ENCODE peak calls at places on chromosomes 12 and 14, in five cellular contexts. One of them, this sample, is unnamed.

GRCh38 chr12:25187781-25188180 is 7.2 kb downstream of the DNAI7 start:
- DNase-seq in breast epithelium: no peak
- DNase-seq in spleen: no peak
- DNase-seq in upper lobe of left lung: no peak
- DNase-seq in GM12892: no peak
- DNase-seq in this sample: no peak

GRCh38 chr12:65430571-65431306 is 152.3 kb downstream of the MSRB3 start:
- DNase-seq in breast epithelium: no peak
- DNase-seq in spleen: no peak
- DNase-seq in upper lobe of left lung: no peak
- DNase-seq in GM12892: no peak
- DNase-seq in this sample: no peak

GRCh38 chr14:35384386-35385041 is 20.0 kb downstream of the NFKBIA start:
- DNase-seq in breast epithelium: no peak
- DNase-seq in spleen: no peak
- DNase-seq in upper lobe of left lung: peak
- DNase-seq in GM12892: no peak
- DNase-seq in this sample: no peak

GRCh38 chr12:49330032-49330619 is 6.9 kb downstream of the C1QL4 start:
- DNase-seq in breast epithelium: peak
- DNase-seq in spleen: no peak
- DNase-seq in upper lobe of left lung: no peak
- DNase-seq in GM12892: no peak
- DNase-seq in this sample: no peak

GRCh38 chr12:14260011-14260993 is 105.2 kb upstream of the ATF7IP start:
- DNase-seq in breast epithelium: peak
- DNase-seq in spleen: peak
- DNase-seq in upper lobe of left lung: peak
- DNase-seq in GM12892: no peak
- DNase-seq in this sample: peak

GRCh38 chr14:68549057-68549421 is 243.8 kb downstream of the ZFP36L1 start:
- DNase-seq in breast epithelium: no peak
- DNase-seq in spleen: no peak
- DNase-seq in upper lobe of left lung: no peak
- DNase-seq in GM12892: no peak
- DNase-seq in this sample: no peak

GRCh38 chr12:26740991-26741390 is 92.0 kb downstream of the ITPR2 start:
- DNase-seq in breast epithelium: no peak
- DNase-seq in spleen: no peak
- DNase-seq in upper lobe of left lung: peak
- DNase-seq in GM12892: no peak
- DNase-seq in this sample: no peak

GRCh38 chr14:27049611-27050172 is 451.9 kb upstream of the NOVA1 start:
- DNase-seq in breast epithelium: no peak
- DNase-seq in spleen: no peak
- DNase-seq in upper lobe of left lung: no peak
- DNase-seq in GM12892: no peak
- DNase-seq in this sample: no peak

GRCh38 chr14:97218713-97219355 is 421.7 kb downstream of the VRK1 start:
- DNase-seq in breast epithelium: no peak
- DNase-seq in spleen: peak
- DNase-seq in upper lobe of left lung: peak
- DNase-seq in GM12892: no peak
- DNase-seq in this sample: no peak

GRCh38 chr12:26845984-26846383 is 13.0 kb upstream of the ITPR2 start:
- DNase-seq in breast epithelium: no peak
- DNase-seq in spleen: no peak
- DNase-seq in upper lobe of left lung: no peak
- DNase-seq in GM12892: no peak
- DNase-seq in this sample: no peak

GRCh38 chr12:79690606-79691298 is at the start of gene PAWR:
- DNase-seq in breast epithelium: peak
- DNase-seq in spleen: peak
- DNase-seq in upper lobe of left lung: peak
- DNase-seq in GM12892: peak
- DNase-seq in this sample: peak
- TF ChIP-seq POLR2AphosphoS5 in breast epithelium: peak
- TF ChIP-seq POLR2AphosphoS5 in spleen: peak
- TF ChIP-seq POLR2AphosphoS5 in upper lobe of left lung: peak
- TF ChIP-seq POLR2AphosphoS5 in GM12892: no peak
- TF ChIP-seq POLR2AphosphoS5 in this sample: no peak

DNA sequence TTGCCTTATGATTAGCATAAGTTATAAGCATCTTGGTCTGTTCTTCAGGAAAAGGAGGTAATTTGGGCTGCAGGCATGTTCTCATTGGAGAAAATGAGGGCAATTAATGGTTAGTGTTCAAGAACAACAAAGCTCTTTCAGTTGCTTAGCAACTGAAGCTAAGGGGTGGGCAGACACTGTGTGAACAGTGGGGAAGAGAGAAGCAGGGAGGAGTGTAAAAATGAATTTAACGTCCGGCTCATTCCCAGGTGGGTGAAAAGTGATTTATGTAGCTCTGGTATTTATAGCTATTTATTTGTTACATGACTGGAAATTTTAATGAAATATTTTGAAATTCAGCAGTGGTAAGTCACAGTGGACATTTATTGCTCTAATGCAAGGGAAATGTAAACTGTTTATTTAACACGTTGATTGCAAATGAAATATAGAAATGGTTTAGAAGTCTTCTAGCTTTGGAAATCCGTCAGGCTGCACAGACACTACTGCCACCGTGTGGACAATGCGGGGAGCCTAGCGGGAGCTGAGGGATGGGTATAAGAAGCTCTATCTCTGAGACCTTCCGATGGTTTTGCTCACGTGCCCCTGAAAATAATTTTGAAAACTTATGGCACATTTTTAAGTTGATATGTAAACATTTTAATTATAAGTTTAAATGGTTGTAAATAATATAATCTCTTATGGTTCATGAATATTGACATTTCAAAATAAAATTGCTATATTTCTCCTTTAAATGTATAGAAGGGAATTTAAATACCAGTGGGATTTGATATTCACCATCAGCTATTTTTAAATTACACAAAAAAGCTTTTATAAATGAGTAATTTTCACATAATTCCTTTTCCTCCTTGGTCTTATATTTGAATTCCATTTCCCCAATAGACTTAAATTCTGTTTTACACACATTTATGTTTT is 54.5 kb downstream of the E2F7 start:
- DNase-seq in breast epithelium: peak
- DNase-seq in spleen: peak
- DNase-seq in upper lobe of left lung: no peak
- DNase-seq in GM12892: peak
- DNase-seq in this sample: peak
- TF ChIP-seq POLR2AphosphoS5 in breast epithelium: no peak
- TF ChIP-seq POLR2AphosphoS5 in spleen: no peak
- TF ChIP-seq POLR2AphosphoS5 in upper lobe of left lung: no peak
- TF ChIP-seq POLR2AphosphoS5 in GM12892: no peak
- TF ChIP-seq POLR2AphosphoS5 in this sample: no peak

GRCh38 chr14:90452366-90452765 is 55.5 kb downstream of the CALM1 start:
- DNase-seq in breast epithelium: no peak
- DNase-seq in spleen: no peak
- DNase-seq in upper lobe of left lung: no peak
- DNase-seq in GM12892: no peak
- DNase-seq in this sample: no peak

GRCh38 chr14:90450667-90451066 is 53.8 kb downstream of the CALM1 start:
- DNase-seq in breast epithelium: no peak
- DNase-seq in spleen: no peak
- DNase-seq in upper lobe of left lung: no peak
- DNase-seq in GM12892: no peak
- DNase-seq in this sample: no peak

GRCh38 chr14:90451443-90451842 is 54.6 kb downstream of the CALM1 start:
- DNase-seq in breast epithelium: no peak
- DNase-seq in spleen: no peak
- DNase-seq in upper lobe of left lung: peak
- DNase-seq in GM12892: no peak
- DNase-seq in this sample: no peak

GRCh38 chr14:90453401-90453951 is 56.6 kb downstream of the CALM1 start:
- DNase-seq in breast epithelium: no peak
- DNase-seq in spleen: no peak
- DNase-seq in upper lobe of left lung: peak
- DNase-seq in GM12892: no peak
- DNase-seq in this sample: no peak

GRCh38 chr14:90451953-90452352 is 55.1 kb downstream of the CALM1 start:
- DNase-seq in breast epithelium: no peak
- DNase-seq in spleen: no peak
- DNase-seq in upper lobe of left lung: no peak
- DNase-seq in GM12892: no peak
- DNase-seq in this sample: no peak
- TF ChIP-seq POLR2AphosphoS5 in breast epithelium: no peak
- TF ChIP-seq POLR2AphosphoS5 in spleen: no peak
- TF ChIP-seq POLR2AphosphoS5 in upper lobe of left lung: no peak
- TF ChIP-seq POLR2AphosphoS5 in GM12892: no peak
- TF ChIP-seq POLR2AphosphoS5 in this sample: no peak

GRCh38 chr14:42192659-42193425 is 586.2 kb downstream of the LRFN5 start:
- DNase-seq in breast epithelium: no peak
- DNase-seq in spleen: no peak
- DNase-seq in upper lobe of left lung: no peak
- DNase-seq in GM12892: no peak
- DNase-seq in this sample: peak
- TF ChIP-seq POLR2AphosphoS5 in breast epithelium: no peak
- TF ChIP-seq POLR2AphosphoS5 in spleen: no peak
- TF ChIP-seq POLR2AphosphoS5 in upper lobe of left lung: no peak
- TF ChIP-seq POLR2AphosphoS5 in GM12892: no peak
- TF ChIP-seq POLR2AphosphoS5 in this sample: peak

GRCh38 chr14:94113073-94113472 is 2.5 kb downstream of the IFI27 start:
- DNase-seq in breast epithelium: no peak
- DNase-seq in spleen: no peak
- DNase-seq in upper lobe of left lung: no peak
- DNase-seq in GM12892: no peak
- DNase-seq in this sample: no peak

GRCh38 chr14:94109915-94110250 is 653 bp upstream of the IFI27 start:
- DNase-seq in breast epithelium: no peak
- DNase-seq in spleen: no peak
- DNase-seq in upper lobe of left lung: peak
- DNase-seq in GM12892: no peak
- DNase-seq in this sample: no peak

GRCh38 chr14:94112513-94113060 is 2.1 kb downstream of the IFI27 start:
- DNase-seq in breast epithelium: no peak
- DNase-seq in spleen: no peak
- DNase-seq in upper lobe of left lung: peak
- DNase-seq in GM12892: no peak
- DNase-seq in this sample: no peak

GRCh38 chr14:94111276-94112095 is 950 bp downstream of the IFI27 start:
- DNase-seq in breast epithelium: no peak
- DNase-seq in spleen: no peak
- DNase-seq in upper lobe of left lung: peak
- DNase-seq in GM12892: no peak
- DNase-seq in this sample: no peak

DNA sequence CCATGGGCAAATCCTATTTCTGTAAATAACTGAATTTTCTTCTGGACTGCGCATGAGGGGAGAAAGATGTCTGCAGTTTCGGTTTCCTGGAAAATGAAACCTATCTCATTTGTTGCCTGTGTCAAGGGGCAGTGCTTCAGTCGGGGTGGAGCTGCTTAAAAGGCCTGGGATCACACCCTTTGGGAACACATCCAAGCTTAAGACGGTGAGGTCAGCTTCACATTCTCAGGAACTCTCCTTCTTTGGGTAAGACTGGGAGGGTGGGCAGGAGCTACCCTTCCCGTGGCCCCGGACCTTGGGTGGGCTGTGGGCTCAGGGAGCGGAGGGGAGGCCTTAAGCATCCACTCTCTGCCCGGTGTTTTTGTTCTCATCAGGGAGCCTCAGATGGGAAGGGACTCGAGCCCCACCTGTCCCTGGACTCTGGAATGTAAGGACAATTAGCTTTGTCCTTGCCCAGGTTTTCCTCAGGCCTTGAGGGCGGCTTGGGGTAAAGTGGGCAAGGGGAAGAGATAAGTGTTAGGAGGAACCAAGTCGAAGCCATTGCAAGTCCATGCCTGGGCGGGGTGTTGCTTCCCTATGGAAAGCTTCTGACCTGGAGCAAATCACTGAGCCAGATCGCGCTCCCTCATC is at the start of gene IFI27:
- DNase-seq in breast epithelium: no peak
- DNase-seq in spleen: no peak
- DNase-seq in upper lobe of left lung: peak
- DNase-seq in GM12892: no peak
- DNase-seq in this sample: no peak
- TF ChIP-seq POLR2AphosphoS5 in breast epithelium: peak
- TF ChIP-seq POLR2AphosphoS5 in spleen: peak
- TF ChIP-seq POLR2AphosphoS5 in upper lobe of left lung: peak
- TF ChIP-seq POLR2AphosphoS5 in GM12892: no peak
- TF ChIP-seq POLR2AphosphoS5 in this sample: peak

GRCh38 chr12:124734224-124734788 is 129.4 kb downstream of the SCARB1 start:
- DNase-seq in breast epithelium: no peak
- DNase-seq in spleen: no peak
- DNase-seq in upper lobe of left lung: no peak
- DNase-seq in GM12892: no peak
- DNase-seq in this sample: no peak
- TF ChIP-seq POLR2AphosphoS5 in breast epithelium: no peak
- TF ChIP-seq POLR2AphosphoS5 in spleen: peak
- TF ChIP-seq POLR2AphosphoS5 in upper lobe of left lung: no peak
- TF ChIP-seq POLR2AphosphoS5 in GM12892: no peak
- TF ChIP-seq POLR2AphosphoS5 in this sample: no peak

GRCh38 chr14:60862283-60862682 is 118.6 kb downstream of the TRMT5 start:
- DNase-seq in breast epithelium: no peak
- DNase-seq in spleen: no peak
- DNase-seq in upper lobe of left lung: no peak
- DNase-seq in GM12892: no peak
- DNase-seq in this sample: peak
- TF ChIP-seq POLR2AphosphoS5 in breast epithelium: peak
- TF ChIP-seq POLR2AphosphoS5 in spleen: no peak
- TF ChIP-seq POLR2AphosphoS5 in upper lobe of left lung: no peak
- TF ChIP-seq POLR2AphosphoS5 in GM12892: no peak
- TF ChIP-seq POLR2AphosphoS5 in this sample: peak

GRCh38 chr14:102007916-102008418 is 43.6 kb downstream of the DYNC1H1 start:
- DNase-seq in breast epithelium: no peak
- DNase-seq in spleen: no peak
- DNase-seq in upper lobe of left lung: no peak
- DNase-seq in GM12892: no peak
- DNase-seq in this sample: no peak
- TF ChIP-seq POLR2AphosphoS5 in breast epithelium: no peak
- TF ChIP-seq POLR2AphosphoS5 in spleen: no peak
- TF ChIP-seq POLR2AphosphoS5 in upper lobe of left lung: no peak
- TF ChIP-seq POLR2AphosphoS5 in GM12892: no peak
- TF ChIP-seq POLR2AphosphoS5 in this sample: no peak

This sample was measured in prostate gland.